ENCODE peak calls at places on chromosome 6, in five cellular contexts. R, X, T, W and F are unnamed samples.

GRCh38 chr6:10099086-10099499 is 315.8 kb downstream of the TFAP2A start:
- DNase-seq in W (no peak), R (no peak), T (peak; percentile 30), X (no peak), F (no peak)

GRCh38 chr6:26351544-26351953 is 13.4 kb upstream of the BTN3A2 start:
- DNase-seq in R (peak; percentile 98), W (no peak), X (no peak), T (peak; percentile 97), F (peak; percentile 85)

GRCh38 chr6:112822769-112823168 is 475.6 kb downstream of the RFPL4B start:
- DNase-seq in X (no peak), T (no peak), W (no peak), R (no peak), F (no peak)

GRCh38 chr6:32436995-32437836 is 2.5 kb upstream of the HLA-DRA start:
- DNase-seq in R (no peak), T (no peak), W (no peak), X (no peak), F (no peak)

GRCh38 chr6:88785478-88785877 is 177.9 kb downstream of the RNGTT start:
- DNase-seq in R (no peak), X (no peak), T (no peak), W (no peak), F (no peak)

GRCh38 chr6:158311193-158311592 is 1.1 kb upstream of the TULP4 start:
- DNase-seq in T (no peak), X (no peak), R (no peak), W (no peak), F (no peak)

GRCh38 chr6:167974644-167975344 is 22.7 kb upstream of the KIF25 start:
- DNase-seq in R (no peak), X (no peak), W (no peak), T (no peak), F (no peak)

GRCh38 chr6:84618046-84618752 is 146.2 kb downstream of the TBX18 start:
- DNase-seq in W (no peak), T (peak; percentile 76), R (peak; percentile 89), X (no peak), F (peak; percentile 52)

GRCh38 chr6:47195251-47195650 is 114.5 kb downstream of the TNFRSF21 start:
- DNase-seq in T (no peak), W (no peak), X (no peak), R (no peak), F (no peak)

GRCh38 chr6:116840091-116840490 is 11.2 kb upstream of the GPRC6A start:
- DNase-seq in W (no peak), T (peak; percentile 17), X (no peak), R (peak; percentile 92), F (peak; percentile 13)

GRCh38 chr6:159693894-159694545 is 979 bp upstream of the SOD2 start:
- DNase-seq in T (peak; percentile 68), X (peak; percentile 61), R (peak; percentile 69), W (peak; percentile 9), F (peak; percentile 71)

GRCh38 chr6:45566882-45567281 is 189.1 kb upstream of the SUPT3H start:
- DNase-seq in T (peak; percentile 82), W (no peak), R (peak; percentile 86), X (no peak), F (no peak)

GRCh38 chr6:20916081-20916480 is 381.8 kb downstream of the CDKAL1 start:
- DNase-seq in W (no peak), R (no peak), T (no peak), X (no peak), F (no peak)

GRCh38 chr6:33744001-33744848 is 2.5 kb downstream of the IP6K3 start:
- DNase-seq in X (peak; percentile 65), W (peak; percentile 59), R (peak; percentile 69), T (peak; percentile 95), F (peak; percentile 95)

GRCh38 chr6:16505711-16506362 is 255.4 kb downstream of the ATXN1 start:
- DNase-seq in R (peak; percentile 20), W (no peak), X (no peak), T (no peak), F (no peak)